ENCODE peak calls at places on chromosomes 7 and 10, in four cellular contexts. One of them, this sample, is unnamed.

GRCh38 chr7:83161186-83161585 is 1.5 kb downstream of the PCLO start:
- DNase-seq in suprapubic skin: no peak
- DNase-seq in colonic mucosa: no peak
- DNase-seq in cardiac fibroblast: no peak
- DNase-seq in this sample: peak; percentile 18

GRCh38 chr10:70695241-70696030 is 23.1 kb downstream of the ADAMTS14 start:
- DNase-seq in suprapubic skin: no peak
- DNase-seq in colonic mucosa: no peak
- DNase-seq in cardiac fibroblast: no peak
- DNase-seq in this sample: no peak

GRCh38 chr7:95246935-95247370 is 77.4 kb downstream of the PON1 start:
- DNase-seq in suprapubic skin: no peak
- DNase-seq in colonic mucosa: peak; percentile 76
- DNase-seq in cardiac fibroblast: peak; percentile 91
- DNase-seq in this sample: peak; percentile 85

GRCh38 chr7:46549892-46550639 is 629.0 kb upstream of the IGFBP3 start:
- DNase-seq in suprapubic skin: no peak
- DNase-seq in colonic mucosa: no peak
- DNase-seq in cardiac fibroblast: no peak
- DNase-seq in this sample: no peak

GRCh38 chr7:138077809-138078208 is 1.6 kb downstream of the AKR1D1 start:
- DNase-seq in suprapubic skin: no peak
- DNase-seq in colonic mucosa: no peak
- DNase-seq in cardiac fibroblast: no peak
- DNase-seq in this sample: peak; percentile 17

GRCh38 chr10:33963656-33964175 is 629.2 kb upstream of the NRP1 start:
- DNase-seq in suprapubic skin: no peak
- DNase-seq in colonic mucosa: no peak
- DNase-seq in cardiac fibroblast: no peak
- DNase-seq in this sample: no peak

GRCh38 chr7:101633516-101633915 is 4.4 kb upstream of the MYL10 start:
- DNase-seq in suprapubic skin: no peak
- DNase-seq in colonic mucosa: no peak
- DNase-seq in cardiac fibroblast: no peak
- DNase-seq in this sample: no peak

GRCh38 chr7:108347616-108348015 is 108.6 kb downstream of the NRCAM start:
- DNase-seq in suprapubic skin: no peak
- DNase-seq in colonic mucosa: no peak
- DNase-seq in cardiac fibroblast: peak; percentile 77
- DNase-seq in this sample: peak; percentile 79

GRCh38 chr10:75269605-75270004 is 33.8 kb upstream of the COMTD1 start:
- DNase-seq in suprapubic skin: no peak
- DNase-seq in colonic mucosa: no peak
- DNase-seq in cardiac fibroblast: no peak
- DNase-seq in this sample: no peak

GRCh38 chr7:72924417-72924747 is 513 bp upstream of the POM121 start:
- DNase-seq in suprapubic skin: no peak
- DNase-seq in colonic mucosa: no peak
- DNase-seq in cardiac fibroblast: no peak
- DNase-seq in this sample: no peak

GRCh38 chr7:68550635-68551034 is 1047.6 kb upstream of the AUTS2 start:
- DNase-seq in suprapubic skin: no peak
- DNase-seq in colonic mucosa: no peak
- DNase-seq in cardiac fibroblast: no peak
- DNase-seq in this sample: no peak

GRCh38 chr10:132001238-132001977 is 19.7 kb upstream of the BNIP3 start:
- DNase-seq in suprapubic skin: no peak
- DNase-seq in colonic mucosa: no peak
- DNase-seq in cardiac fibroblast: peak; percentile 69
- DNase-seq in this sample: peak; percentile 56

GRCh38 chr10:124033887-124034218 is 59.5 kb downstream of the CHST15 start:
- DNase-seq in suprapubic skin: no peak
- DNase-seq in colonic mucosa: no peak
- DNase-seq in cardiac fibroblast: peak; percentile 55
- DNase-seq in this sample: no peak

GRCh38 chr7:8162181-8162580 is 99.8 kb downstream of the ICA1 start:
- DNase-seq in suprapubic skin: no peak
- DNase-seq in colonic mucosa: no peak
- DNase-seq in cardiac fibroblast: no peak
- DNase-seq in this sample: no peak

GRCh38 chr7:77315102-77315501 is 101.0 kb downstream of the GSAP start:
- DNase-seq in suprapubic skin: no peak
- DNase-seq in colonic mucosa: no peak
- DNase-seq in cardiac fibroblast: peak; percentile 39
- DNase-seq in this sample: peak; percentile 29

GRCh38 chr10:79905322-79906314 is 43.3 kb downstream of the SFTPD start:
- DNase-seq in suprapubic skin: no peak
- DNase-seq in colonic mucosa: no peak
- DNase-seq in cardiac fibroblast: peak; percentile 17
- DNase-seq in this sample: peak; percentile 12

GRCh38 chr10:3442451-3442990 is 269.9 kb upstream of the PITRM1 start:
- DNase-seq in suprapubic skin: no peak
- DNase-seq in colonic mucosa: no peak
- DNase-seq in cardiac fibroblast: no peak
- DNase-seq in this sample: no peak

GRCh38 chr10:104309980-104310978 is 28.0 kb downstream of the ITPRIP start:
- DNase-seq in suprapubic skin: peak; percentile 79
- DNase-seq in colonic mucosa: no peak
- DNase-seq in cardiac fibroblast: peak; percentile 85
- DNase-seq in this sample: peak; percentile 82

GRCh38 chr7:66283003-66283920 is 78.1 kb downstream of the TPST1 start:
- DNase-seq in suprapubic skin: no peak
- DNase-seq in colonic mucosa: no peak
- DNase-seq in cardiac fibroblast: peak; percentile 74
- DNase-seq in this sample: peak; percentile 79

GRCh38 chr7:15643000-15643705 is 43.3 kb downstream of the MEOX2 start:
- DNase-seq in suprapubic skin: no peak
- DNase-seq in colonic mucosa: no peak
- DNase-seq in cardiac fibroblast: no peak
- DNase-seq in this sample: no peak

GRCh38 chr10:116905845-116906210 is 56.5 kb downstream of the ENO4 start:
- DNase-seq in suprapubic skin: no peak
- DNase-seq in colonic mucosa: no peak
- DNase-seq in cardiac fibroblast: no peak
- DNase-seq in this sample: no peak

GRCh38 chr7:36279251-36279925 is 110.3 kb upstream of the ANLN start:
- DNase-seq in suprapubic skin: peak; percentile 55
- DNase-seq in colonic mucosa: no peak
- DNase-seq in cardiac fibroblast: no peak
- DNase-seq in this sample: no peak

GRCh38 chr10:49001861-49002675 is 62.4 kb upstream of the LRRC18 start:
- DNase-seq in suprapubic skin: no peak
- DNase-seq in colonic mucosa: no peak
- DNase-seq in cardiac fibroblast: no peak
- DNase-seq in this sample: no peak

GRCh38 chr7:92736870-92737269 is 99.5 kb downstream of the CDK6 start:
- DNase-seq in suprapubic skin: no peak
- DNase-seq in colonic mucosa: no peak
- DNase-seq in cardiac fibroblast: no peak
- DNase-seq in this sample: no peak

GRCh38 chr10:24894309-24894708 is 58.1 kb downstream of the PRTFDC1 start:
- DNase-seq in suprapubic skin: no peak
- DNase-seq in colonic mucosa: no peak
- DNase-seq in cardiac fibroblast: peak; percentile 86
- DNase-seq in this sample: peak; percentile 82

GRCh38 chr10:47308775-47309174 is 8.8 kb downstream of the GDF10 start:
- DNase-seq in suprapubic skin: no peak
- DNase-seq in colonic mucosa: no peak
- DNase-seq in cardiac fibroblast: no peak
- DNase-seq in this sample: no peak

GRCh38 chr10:86264481-86265231 is 101.9 kb downstream of the GRID1 start:
- DNase-seq in suprapubic skin: peak; percentile 62
- DNase-seq in colonic mucosa: no peak
- DNase-seq in cardiac fibroblast: no peak
- DNase-seq in this sample: no peak

DNA sequence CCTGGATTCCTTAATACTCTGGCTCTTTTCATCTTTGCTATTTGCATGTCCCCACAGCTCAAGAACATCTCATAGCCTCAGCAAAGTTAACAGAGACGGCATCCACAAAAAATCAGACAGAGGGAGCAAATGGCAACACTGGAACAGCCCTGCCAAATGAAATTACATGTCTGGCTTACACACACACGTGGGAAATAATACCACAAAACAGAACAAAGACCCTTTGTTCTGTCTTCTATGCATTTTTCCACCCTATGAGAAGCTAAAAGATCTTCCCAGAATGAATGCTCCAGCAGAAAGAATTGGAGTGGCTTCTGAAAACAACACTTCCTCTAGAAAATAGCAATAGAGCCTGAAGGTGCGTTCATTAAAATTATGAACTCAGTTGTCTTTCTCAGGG is 139.6 kb downstream of the ALOX5 start:
- DNase-seq in suprapubic skin: no peak
- DNase-seq in colonic mucosa: no peak
- DNase-seq in cardiac fibroblast: peak; percentile 3
- DNase-seq in this sample: no peak
- H3K4me3 ChIP-seq in suprapubic skin: no peak overlapping the region
- H3K4me3 ChIP-seq in colonic mucosa: no peak overlapping the region
- H3K4me3 ChIP-seq in cardiac fibroblast: no peak overlapping the region
- H3K4me3 ChIP-seq in this sample: no peak overlapping the region

GRCh38 chr10:106401161-106401560 is 763.3 kb downstream of the SORCS1 start:
- DNase-seq in suprapubic skin: no peak
- DNase-seq in colonic mucosa: no peak
- DNase-seq in cardiac fibroblast: peak; percentile 34
- DNase-seq in this sample: peak; percentile 56
- TF ChIP-seq CTCF in suprapubic skin: no peak
- TF ChIP-seq CTCF in colonic mucosa: no peak
- TF ChIP-seq CTCF in cardiac fibroblast: peak; percentile 39
- TF ChIP-seq CTCF in this sample: peak; percentile 59

DNA sequence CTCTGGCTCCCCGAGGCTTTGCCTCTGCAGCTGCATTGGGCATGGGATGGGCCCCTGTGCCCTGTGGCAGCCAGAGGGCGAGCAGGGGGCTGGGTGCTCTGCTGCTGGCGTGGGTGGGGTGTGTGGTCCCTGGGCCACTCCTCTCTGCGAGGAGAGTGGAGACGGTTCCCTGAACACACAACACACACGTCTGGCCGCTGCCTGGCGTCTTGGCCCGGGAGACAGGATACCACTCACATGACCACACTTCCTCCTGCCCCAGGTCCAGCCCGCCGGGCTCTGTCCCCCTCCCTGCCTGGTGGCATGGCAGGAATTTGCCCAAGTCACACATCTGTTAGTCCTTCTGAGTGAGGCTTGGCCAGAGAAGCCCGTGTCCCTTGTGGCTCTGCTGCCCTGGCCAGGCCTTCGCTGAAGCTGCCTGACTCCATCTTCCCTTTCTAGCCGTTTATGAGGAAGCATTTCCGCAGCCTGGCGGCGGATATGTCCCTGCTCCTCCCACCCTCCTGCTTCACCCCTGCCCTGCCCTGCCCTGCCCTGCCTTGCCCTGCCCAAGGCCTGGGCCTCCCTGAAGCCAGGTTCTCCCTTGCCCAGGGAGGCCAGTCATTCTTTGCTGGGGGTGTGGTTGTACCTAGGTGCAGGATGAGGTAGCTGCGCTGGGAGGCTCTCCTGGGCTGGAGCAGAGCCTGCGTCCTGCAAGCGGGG is 3.0 kb downstream of the BRI3 start:
- DNase-seq in suprapubic skin: peak; percentile 89
- DNase-seq in colonic mucosa: peak; percentile 92
- DNase-seq in cardiac fibroblast: peak; percentile 77
- DNase-seq in this sample: peak; percentile 69
- H3K4me3 ChIP-seq in suprapubic skin: peak overlapping the region; percentile 97
- H3K4me3 ChIP-seq in colonic mucosa: peak overlapping the region; percentile 66
- H3K4me3 ChIP-seq in cardiac fibroblast: peak overlapping the region; percentile 92
- H3K4me3 ChIP-seq in this sample: peak overlapping the region; percentile 95

DNA sequence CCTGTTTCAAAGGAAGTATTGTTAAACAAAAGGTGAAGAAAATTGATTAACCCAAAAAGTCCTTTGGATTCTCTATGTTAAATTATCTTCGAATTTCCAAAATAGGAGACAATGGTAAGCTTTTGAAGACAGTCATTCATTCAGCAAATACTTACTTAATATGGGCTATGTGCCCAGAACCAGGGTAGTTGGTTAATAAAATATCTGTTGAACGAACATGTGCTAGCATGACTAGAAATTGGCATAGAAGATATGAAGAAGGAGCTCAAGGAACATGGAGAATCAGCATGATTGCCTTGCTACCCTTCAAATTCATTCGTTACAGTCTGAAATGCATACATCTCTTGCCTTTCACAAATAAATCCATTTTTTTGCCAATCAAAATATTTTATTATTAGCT is 123.1 kb upstream of the RHEB start:
- DNase-seq in suprapubic skin: no peak
- DNase-seq in colonic mucosa: no peak
- DNase-seq in cardiac fibroblast: no peak
- DNase-seq in this sample: no peak
- TF ChIP-seq CTCF in suprapubic skin: no peak
- TF ChIP-seq CTCF in colonic mucosa: no peak
- TF ChIP-seq CTCF in cardiac fibroblast: no peak
- TF ChIP-seq CTCF in this sample: no peak

GRCh38 chr10:52228556-52228955 is 85.5 kb upstream of the DKK1 start:
- DNase-seq in suprapubic skin: no peak
- DNase-seq in colonic mucosa: no peak
- DNase-seq in cardiac fibroblast: no peak
- DNase-seq in this sample: no peak

GRCh38 chr10:52229271-52229931 is 84.7 kb upstream of the DKK1 start:
- DNase-seq in suprapubic skin: no peak
- DNase-seq in colonic mucosa: no peak
- DNase-seq in cardiac fibroblast: peak; percentile 27
- DNase-seq in this sample: peak; percentile 60

GRCh38 chr10:52232561-52233350 is 81.3 kb upstream of the DKK1 start:
- DNase-seq in suprapubic skin: no peak
- DNase-seq in colonic mucosa: peak; percentile 26
- DNase-seq in cardiac fibroblast: peak; percentile 34
- DNase-seq in this sample: peak; percentile 29
- H3K4me3 ChIP-seq in suprapubic skin: no peak overlapping the region
- H3K4me3 ChIP-seq in colonic mucosa: peak overlapping the region; percentile 8
- H3K4me3 ChIP-seq in cardiac fibroblast: peak overlapping the region; percentile 33
- H3K4me3 ChIP-seq in this sample: peak overlapping the region; percentile 44